ENCODE peak calls at places on chromosomes 2 and 18, in nine cellular contexts. Q is fibroblast of lung; J is neural progenitor cell; C is lower lobe of right lung; H is CD8-positive, alpha-beta T cell; S is upper lobe of right lung; P is heart right ventricle; D is ascending aorta; A is IMR-90. W is an unnamed sample.
A peak's percentile ranks its signal among the peaks of the same experiment; 100 is the strongest.

GRCh38 chr2:37357461-37358008 is 13.1 kb downstream of the QPCT start:
- DNase-seq in Q (no peak), J (no peak), C (no peak), H (no peak), S (no peak), P (no peak), D (no peak), A (no peak), W (peak; percentile 25)

GRCh38 chr18:23193727-23194126 is 58.4 kb downstream of the CABLES1 start:
- DNase-seq in Q (no peak), J (no peak), C (no peak), H (no peak), S (no peak), P (no peak), D (no peak), A (no peak), W (no peak)

GRCh38 chr2:167944825-167945659 is 302.4 kb downstream of the STK39 start:
- DNase-seq in Q (no peak), J (no peak), C (no peak), H (no peak), S (no peak), P (no peak), D (no peak), A (peak; percentile 47), W (no peak)

GRCh38 chr2:207473203-207473865 is 56.4 kb upstream of the CREB1 start:
- DNase-seq in Q (peak; percentile 92), J (peak; percentile 79), C (no peak), H (peak; percentile 30), S (no peak), P (no peak), D (no peak), A (peak; percentile 88), W (peak; percentile 38)

GRCh38 chr2:67797801-67798535 is 264.8 kb downstream of the C1D start:
- DNase-seq in Q (peak; percentile 65), J (peak; percentile 15), C (no peak), H (no peak), S (no peak), P (no peak), D (no peak), A (peak; percentile 66), W (no peak)

GRCh38 chr2:79180092-79180491 is 20.5 kb upstream of the REG3A start:
- DNase-seq in Q (no peak), J (peak; percentile 21), C (no peak), H (no peak), S (no peak), P (no peak), D (no peak), A (no peak), W (no peak)

GRCh38 chr18:64720781-64721464 is 572.0 kb upstream of the LINC00305 start:
- DNase-seq in Q (no peak), J (peak; percentile 78), C (no peak), H (no peak), S (peak; percentile 43), P (no peak), D (no peak), A (no peak), W (peak; percentile 51)

GRCh38 chr2:230872151-230872967 is 7.6 kb downstream of the ITM2C start:
- DNase-seq in Q (no peak), J (no peak), C (no peak), H (no peak), S (peak; percentile 51), P (no peak), D (no peak), A (no peak), W (peak; percentile 47)

GRCh38 chr2:8230466-8230865 is 451.4 kb upstream of the ID2 start:
- DNase-seq in Q (no peak), J (no peak), C (no peak), H (no peak), S (no peak), P (no peak), D (no peak), A (no peak), W (no peak)

GRCh38 chr2:222915092-222915957 is 54.5 kb downstream of the ACSL3 start:
- DNase-seq in Q (peak; percentile 61), J (no peak), C (no peak), H (no peak), S (no peak), P (no peak), D (no peak), A (peak; percentile 41), W (peak; percentile 23)

GRCh38 chr2:231929961-231930600 is 3.9 kb upstream of the NPPC start:
- DNase-seq in Q (peak; percentile 13), J (peak; percentile 60), C (no peak), H (no peak), S (no peak), P (peak; percentile 73), D (no peak), A (peak; percentile 8), W (peak; percentile 48)

GRCh38 chr18:76431437-76432273 is 63.4 kb downstream of the ZNF516 start:
- DNase-seq in Q (no peak), J (no peak), C (no peak), H (peak; percentile 10), S (no peak), P (no peak), D (no peak), A (no peak), W (no peak)

GRCh38 chr2:54595999-54596903 is 127.2 kb upstream of the EML6 start:
- DNase-seq in Q (no peak), J (no peak), C (no peak), H (no peak), S (no peak), P (peak; percentile 51), D (no peak), A (no peak), W (no peak)

GRCh38 chr2:2550856-2551255 is 219.8 kb upstream of the MYT1L start:
- DNase-seq in Q (no peak), J (no peak), C (no peak), H (no peak), S (no peak), P (no peak), D (no peak), A (no peak), W (no peak)

GRCh38 chr2:207750315-207750714 is 19.4 kb downstream of the FZD5 start:
- DNase-seq in Q (no peak), J (no peak), C (no peak), H (no peak), S (no peak), P (no peak), D (no peak), A (no peak), W (no peak)

GRCh38 chr2:40230717-40231300 is 221.1 kb downstream of the SLC8A1 start:
- DNase-seq in Q (peak; percentile 53), J (no peak), C (no peak), H (no peak), S (no peak), P (no peak), D (no peak), A (no peak), W (no peak)

GRCh38 chr2:28683100-28683706 is 68.4 kb upstream of the PPP1CB start:
- DNase-seq in Q (peak; percentile 88), J (peak; percentile 35), C (peak; percentile 85), H (no peak), S (peak; percentile 86), P (peak; percentile 84), D (no peak), A (peak; percentile 86), W (peak; percentile 61)

DNA sequence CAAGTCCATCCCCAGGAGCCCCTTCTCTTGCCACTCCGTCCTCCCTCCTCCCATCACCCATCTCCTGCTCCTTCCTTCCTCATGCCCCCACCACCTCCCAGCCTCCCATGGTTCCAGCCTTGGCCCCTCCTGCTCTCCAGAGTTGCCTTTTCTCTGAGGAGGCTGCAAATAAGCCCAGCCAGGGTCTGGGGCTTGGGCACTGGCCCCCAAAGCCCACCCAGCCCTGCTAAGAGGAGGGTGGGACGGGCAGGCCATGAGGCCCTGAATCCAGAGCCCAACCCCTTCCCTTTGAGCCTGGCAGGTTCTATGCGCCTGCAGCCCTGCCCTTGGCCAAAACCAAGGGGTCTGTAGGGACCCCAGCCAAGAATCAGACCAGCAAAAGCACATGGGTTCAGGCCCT is 71.6 kb downstream of the STPG4 start:
- DNase-seq in Q (no peak), J (no peak), C (no peak), H (no peak), S (no peak), P (no peak), D (no peak), A (no peak), W (no peak)
- H3K4me1 ChIP-seq in Q (peaks cover 17% of the 10 kb centered on the region), J (peaks cover 10% of the 10 kb centered on the region), C (peaks cover 61% of the 10 kb centered on the region), H (no peaks in the 10 kb centered on the region), S (peaks cover 53% of the 10 kb centered on the region), P (peaks cover 56% of the 10 kb centered on the region), D (peaks cover 20% of the 10 kb centered on the region), A (peaks cover 11% of the 10 kb centered on the region), W (peaks cover 19% of the 10 kb centered on the region)

DNA sequence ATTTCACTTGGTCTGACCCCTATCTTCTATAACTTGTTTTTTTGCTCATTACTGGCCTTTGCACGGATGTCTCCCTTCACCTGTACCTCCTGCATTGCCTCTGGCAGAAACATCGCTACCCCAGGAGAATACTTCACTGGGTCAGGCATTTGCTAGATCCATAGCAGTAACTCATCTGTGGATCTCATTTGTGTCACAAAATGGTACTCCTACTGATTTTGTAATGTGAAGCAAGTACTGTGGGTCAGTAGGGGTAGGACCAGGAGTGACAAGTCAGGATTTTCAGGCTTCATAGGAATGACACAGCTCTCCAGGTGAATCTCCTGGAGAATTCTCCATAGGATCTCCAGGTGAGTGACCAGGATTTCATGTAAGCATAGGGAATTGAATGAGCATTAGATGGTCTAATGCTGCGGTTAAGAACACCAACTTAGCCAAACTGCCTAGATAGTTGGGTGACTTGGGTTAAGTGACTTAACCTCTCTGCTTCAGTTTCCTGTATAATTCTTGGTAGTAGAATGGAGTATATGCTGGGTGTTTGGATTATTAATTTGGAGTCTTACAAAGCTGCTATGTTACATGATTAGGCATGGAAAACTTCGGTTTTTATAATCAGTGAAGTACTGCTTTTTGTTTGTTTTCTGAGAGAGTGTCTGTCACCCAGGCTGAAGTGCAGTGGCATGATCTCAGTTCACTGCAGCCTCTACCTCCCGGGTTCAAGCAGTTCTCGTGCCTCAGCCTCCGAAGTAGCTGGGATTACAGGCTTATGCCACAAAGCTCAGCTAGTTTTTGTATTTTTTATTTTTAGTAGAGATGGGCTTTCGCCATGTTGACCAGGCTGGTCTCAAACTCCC is 4.4 kb downstream of the RPL37A start:
- DNase-seq in Q (no peak), J (no peak), C (no peak), H (no peak), S (no peak), P (no peak), D (no peak), A (no peak), W (no peak)
- H3K36me3 ChIP-seq in Q (peaks cover 26% of the 10 kb centered on the region), J (peaks cover 36% of the 10 kb centered on the region), C (peaks cover 62% of the 10 kb centered on the region), H (peaks cover 23% of the 10 kb centered on the region), S (peaks cover 65% of the 10 kb centered on the region), P (no peaks in the 10 kb centered on the region), D (peaks cover 39% of the 10 kb centered on the region), A (peaks cover 49% of the 10 kb centered on the region), W (no peaks in the 10 kb centered on the region)

DNA sequence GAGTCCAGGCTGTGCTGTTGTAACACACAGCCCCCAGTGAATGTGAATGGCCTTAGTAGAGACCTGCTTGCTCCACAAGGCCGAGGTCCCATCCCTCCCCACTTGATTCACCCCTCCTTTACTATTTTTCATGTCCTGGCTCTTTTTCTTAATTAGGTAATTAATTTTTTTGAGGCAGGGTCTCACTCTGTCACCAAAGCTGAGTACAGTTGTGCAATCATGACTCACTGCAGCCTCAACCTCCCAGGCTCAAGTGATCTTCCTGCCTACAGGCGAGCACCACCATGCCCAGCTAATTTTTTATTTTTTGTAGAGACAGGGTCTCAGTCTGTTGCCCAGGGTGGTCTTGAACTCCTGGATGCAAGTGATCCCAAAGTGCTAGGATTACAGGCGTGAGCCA is 19.3 kb downstream of the FBLN7 start:
- DNase-seq in Q (no peak), J (no peak), C (no peak), H (no peak), S (no peak), P (no peak), D (no peak), A (no peak), W (no peak)
- TF ChIP-seq CTCF in Q (no peak), J (no peak), C (no peak), H (no peak), S (no peak), P (no peak), D (no peak), A (no peak), W (no peak)

GRCh38 chr2:160205511-160205910 is 5.4 kb upstream of the ITGB6 start:
- DNase-seq in Q (peak; percentile 75), J (no peak), C (peak; percentile 54), H (no peak), S (peak; percentile 69), P (no peak), D (peak; percentile 59), A (peak; percentile 97), W (peak; percentile 82)
- H3K4me1 ChIP-seq in Q (peaks cover 30% of the 10 kb centered on the region), J (peaks cover 12% of the 10 kb centered on the region), C (peaks cover 28% of the 10 kb centered on the region), H (no peaks in the 10 kb centered on the region), S (peaks cover 24% of the 10 kb centered on the region), P (peaks cover 6% of the 10 kb centered on the region), D (peaks cover 23% of the 10 kb centered on the region), A (peaks cover 34% of the 10 kb centered on the region), W (peaks cover 19% of the 10 kb centered on the region)

W was measured in mucosa of descending colon.